ENCODE peak calls at places on chromosomes 12 and 14, in five cellular contexts. D is left kidney, X is ELR, Z is anterior cingulate cortex, J is sigmoid colon. I is an unnamed sample.

GRCh38 chr14:93337884-93338283 is 5.0 kb upstream of the BTBD7 start:
- DNase-seq in D (no peak), Z (no peak), J (no peak), X (no peak), I (no peak)

GRCh38 chr12:31768046-31768445 is 39.2 kb upstream of the AMN1 start:
- DNase-seq in D (no peak), J (no peak), Z (no peak), X (no peak), I (no peak)

GRCh38 chr14:103558071-103558882 is 4.2 kb downstream of the BAG5 start:
- DNase-seq in Z (no peak), D (peak; percentile 89), X (peak; percentile 29), J (no peak), I (no peak)

GRCh38 chr12:6868211-6869048 is 1.1 kb downstream of the TPI1 start:
- DNase-seq in J (no peak), X (peak; percentile 56), Z (no peak), D (peak; percentile 16), I (no peak)

GRCh38 chr12:46214668-46215429 is 54.0 kb downstream of the SLC38A1 start:
- DNase-seq in Z (no peak), D (no peak), X (peak; percentile 20), J (no peak), I (no peak)

GRCh38 chr12:79191391-79191790 is 326.8 kb downstream of the SYT1 start:
- DNase-seq in J (no peak), Z (no peak), D (no peak), X (no peak), I (no peak)

GRCh38 chr14:49853572-49854375 is 1.2 kb upstream of the NEMF start:
- DNase-seq in J (peak; percentile 83), Z (no peak), D (peak; percentile 91), X (peak; percentile 89), I (peak; percentile 70)

GRCh38 chr12:64946132-64946829 is 121.8 kb downstream of the TBC1D30 start:
- DNase-seq in X (no peak), J (peak; percentile 71), D (peak; percentile 28), Z (peak; percentile 31), I (no peak)

GRCh38 chr14:102525213-102526143 is 15.9 kb upstream of the ANKRD9 start:
- DNase-seq in Z (no peak), D (peak; percentile 71), J (no peak), X (peak; percentile 75), I (no peak)

GRCh38 chr14:105059035-105059916 is 6.0 kb downstream of the GPR132 start:
- DNase-seq in X (no peak), D (no peak), Z (no peak), J (no peak), I (no peak)

GRCh38 chr12:51752490-51752889 is 96.0 kb downstream of the FIGNL2 start:
- DNase-seq in D (peak; percentile 86), J (peak; percentile 85), X (peak; percentile 71), Z (peak; percentile 8), I (peak; percentile 24)

GRCh38 chr12:19978193-19978592 is 390.1 kb upstream of the PDE3A start:
- DNase-seq in J (no peak), X (peak; percentile 46), Z (no peak), D (no peak), I (peak; percentile 93)

GRCh38 chr12:56517854-56518253 is 3.8 kb upstream of the RBMS2 start:
- DNase-seq in X (no peak), Z (no peak), J (no peak), D (no peak), I (no peak)

GRCh38 chr14:69315302-69315701 is 55.3 kb downstream of the GALNT16 start:
- DNase-seq in J (peak; percentile 25), D (peak; percentile 21), Z (no peak), X (no peak), I (no peak)

GRCh38 chr12:119202544-119202943 is 23.8 kb downstream of the HSPB8 start:
- DNase-seq in Z (no peak), D (no peak), J (no peak), X (no peak), I (no peak)

GRCh38 chr12:99259040-99259934 is 388.3 kb upstream of the GARIN6 start:
- DNase-seq in D (peak; percentile 3), X (no peak), J (no peak), Z (no peak), I (no peak)

GRCh38 chr14:22981090-22982012 is 1.0 kb downstream of the AJUBA start:
- DNase-seq in J (no peak), X (peak; percentile 55), Z (no peak), D (peak; percentile 62), I (no peak)

GRCh38 chr12:113955109-113955970 is 10.8 kb downstream of the RBM19 start:
- DNase-seq in X (peak; percentile 63), D (no peak), J (no peak), Z (no peak), I (no peak)

GRCh38 chr12:33663000-33663654 is 223.5 kb upstream of the SYT10 start:
- DNase-seq in J (no peak), X (no peak), D (no peak), Z (no peak), I (no peak)

GRCh38 chr14:59630281-59630963 is 53.8 kb upstream of the CCDC175 start:
- DNase-seq in Z (peak; percentile 17), X (no peak), J (no peak), D (peak; percentile 73), I (no peak)

GRCh38 chr12:7395950-7396349 is 48.0 kb downstream of the CD163L1 start:
- DNase-seq in Z (no peak), X (peak; percentile 77), D (no peak), J (no peak), I (no peak)

GRCh38 chr14:58772061-58772604 is 134.4 kb downstream of the DACT1 start:
- DNase-seq in Z (no peak), D (peak; percentile 70), X (no peak), J (no peak), I (no peak)

GRCh38 chr12:45912774-45913173 is 77.6 kb downstream of the SCAF11 start:
- DNase-seq in X (no peak), D (no peak), Z (no peak), J (no peak), I (no peak)

GRCh38 chr12:97951717-97952116 is 489.1 kb downstream of the RMST start:
- DNase-seq in D (no peak), J (no peak), X (no peak), Z (no peak), I (no peak)

GRCh38 chr12:6627598-6627997 is 8.2 kb downstream of the LPAR5 start:
- DNase-seq in D (no peak), Z (no peak), X (no peak), J (no peak), I (no peak)

GRCh38 chr12:22467190-22467589 is 77.2 kb downstream of the C2CD5 start:
- DNase-seq in Z (no peak), D (peak; percentile 9), J (no peak), X (peak; percentile 68), I (peak; percentile 67)